ENCODE peak calls at places on chromosomes 2 and 18, in eight cellular contexts. E is stimulated activated naive CD8-positive, alpha-beta T cell treated with anti-CD3 and anti-CD28 coated beads, Interleukin-15, Interleukin-2, amounts not matched to agents 100 U/mL and 50 U/mL, for 24 hours; C is cardiac muscle cell; A is T-cell; O is kidney epithelial cell; W is upper lobe of right lung; I is retinal pigment epithelial cell; P is aorta. H is an unnamed sample.
A peak's percentile ranks its signal among the peaks of the same experiment; 100 is the strongest.

GRCh38 chr2:133063792-133064191 is 393.8 kb upstream of the LYPD1 start:
- DNase-seq in C (peak; percentile 85), P (no peak), I (no peak), A (no peak), W (no peak), O (peak; percentile 18), E (no peak), H (no peak)

GRCh38 chr2:21657475-21657874 is 533.7 kb downstream of the TDRD15 start:
- DNase-seq in E (no peak), O (no peak), C (no peak), I (no peak), W (no peak), A (no peak), P (no peak), H (no peak)

GRCh38 chr2:227154976-227155375 is 9.0 kb downstream of the COL4A4 start:
- DNase-seq in A (no peak), O (peak; percentile 56), C (no peak), E (no peak), W (no peak), P (no peak), I (peak; percentile 52), H (no peak)

GRCh38 chr2:11389551-11390528 is 45.4 kb upstream of the ROCK2 start:
- DNase-seq in I (no peak), O (peak; percentile 92), W (no peak), A (no peak), E (no peak), C (no peak), P (no peak), H (no peak)

GRCh38 chr2:175552902-175553301 is 371.4 kb upstream of the ATP5MC3 start:
- DNase-seq in E (no peak), W (no peak), C (peak; percentile 26), O (no peak), I (no peak), A (no peak), P (no peak), H (no peak)

GRCh38 chr2:180622122-180622918 is 358.1 kb upstream of the UBE2E3 start:
- DNase-seq in O (no peak), A (no peak), C (no peak), W (no peak), I (no peak), P (no peak), E (no peak), H (no peak)

GRCh38 chr2:74481961-74482800 is 617 bp downstream of the CCDC142 start:
- DNase-seq in W (no peak), O (no peak), C (peak; percentile 75), E (peak; percentile 68), A (no peak), P (peak; percentile 87), I (no peak), H (no peak)

GRCh38 chr18:74331404-74331803 is 15.8 kb downstream of the C18orf63 start:
- DNase-seq in A (no peak), O (no peak), E (no peak), C (peak; percentile 11), P (no peak), I (no peak), W (no peak), H (no peak)

GRCh38 chr2:241821460-241822263 is 12.7 kb downstream of the NEU4 start:
- DNase-seq in O (no peak), W (no peak), P (no peak), C (no peak), E (no peak), A (no peak), I (no peak), H (no peak)

GRCh38 chr2:207073791-207074678 is 91.7 kb downstream of the KLF7 start:
- DNase-seq in C (no peak), E (peak; percentile 39), P (no peak), W (no peak), I (no peak), O (no peak), A (no peak), H (no peak)

GRCh38 chr2:236549165-236549564 is 20.5 kb upstream of the ACKR3 start:
- DNase-seq in W (no peak), P (no peak), A (no peak), I (no peak), O (no peak), C (no peak), E (no peak), H (no peak)

GRCh38 chr2:133504566-133505505 is 63.4 kb downstream of the NCKAP5 start:
- DNase-seq in E (no peak), P (peak; percentile 78), I (peak; percentile 86), O (no peak), W (no peak), A (no peak), C (peak; percentile 3), H (no peak)

GRCh38 chr2:233006648-233007047 is 6.4 kb downstream of the NGEF start:
- DNase-seq in O (no peak), W (no peak), A (no peak), P (peak; percentile 49), I (no peak), C (no peak), E (no peak), H (no peak)

GRCh38 chr18:36610716-36611115 is 218.1 kb downstream of the TPGS2 start:
- DNase-seq in A (no peak), W (no peak), E (no peak), P (no peak), C (no peak), O (no peak), I (no peak), H (no peak)

GRCh38 chr2:18110222-18110621 is 231.8 kb downstream of the KCNS3 start:
- DNase-seq in W (no peak), I (no peak), C (no peak), A (no peak), E (no peak), P (no peak), O (no peak), H (no peak)

GRCh38 chr2:123771928-123772632 is 253.0 kb upstream of the CNTNAP5 start:
- DNase-seq in O (no peak), C (no peak), P (no peak), I (no peak), A (no peak), W (no peak), E (no peak), H (no peak)

GRCh38 chr2:196927318-196928225 is 1.1 kb upstream of the PGAP1 start:
- DNase-seq in W (no peak), E (peak; percentile 28), O (no peak), A (peak; percentile 20), C (no peak), P (no peak), I (peak; percentile 32), H (peak; percentile 44)

GRCh38 chr2:65212115-65212514 is 15.5 kb upstream of the ACTR2 start:
- DNase-seq in W (no peak), C (no peak), O (no peak), E (no peak), I (no peak), A (no peak), P (no peak), H (no peak)

GRCh38 chr2:72822794-72823193 is 3.0 kb downstream of the EXOC6B start:
- DNase-seq in A (no peak), I (no peak), W (no peak), O (no peak), C (no peak), E (no peak), P (no peak), H (no peak)

GRCh38 chr2:72148975-72149555 is 1.4 kb upstream of the CYP26B1 start:
- DNase-seq in E (peak; percentile 25), O (no peak), I (no peak), A (no peak), P (peak; percentile 85), W (peak; percentile 70), C (peak; percentile 75), H (peak; percentile 24)

GRCh38 chr2:54000524-54000923 is 29.7 kb upstream of the PSME4 start:
- DNase-seq in A (no peak), W (no peak), I (no peak), O (no peak), C (no peak), E (no peak), P (no peak), H (no peak)

GRCh38 chr2:68124321-68124720 is 33.4 kb upstream of the PNO1 start:
- DNase-seq in P (no peak), O (no peak), W (no peak), I (no peak), E (no peak), A (no peak), C (no peak), H (no peak)

GRCh38 chr2:164896634-164897033 is 55.0 kb upstream of the COBLL1 start:
- DNase-seq in A (no peak), P (no peak), W (no peak), I (no peak), E (no peak), O (peak; percentile 56), C (no peak), H (no peak)

GRCh38 chr2:242029422-242030225 is 160.1 kb downstream of the RTP5 start:
- DNase-seq in P (no peak), E (no peak), I (no peak), A (no peak), C (no peak), W (peak; percentile 36), O (no peak), H (no peak)

GRCh38 chr2:233422050-233422639 is 67.9 kb downstream of the DGKD start:
- DNase-seq in P (no peak), E (peak; percentile 60), I (no peak), C (no peak), W (peak; percentile 94), O (no peak), A (peak; percentile 75), H (peak; percentile 52)

GRCh38 chr2:214547931-214548330 is 137.1 kb downstream of the VWC2L start:
- DNase-seq in O (no peak), C (no peak), W (no peak), I (no peak), E (no peak), P (no peak), A (no peak), H (no peak)